ENCODE peak calls at places on chromosomes 12 and 14, in five cellular contexts. J, O, W, D and I are unnamed samples.

GRCh38 chr14:96781371-96781770 is 15.8 kb upstream of the VRK1 start:
- DNase-seq in J (no peak), O (no peak), W (no peak), D (no peak), I (no peak)

GRCh38 chr12:90250041-90250440 is 541.4 kb upstream of the ATP2B1 start:
- DNase-seq in J (no peak), O (peak), W (no peak), D (no peak), I (no peak)

GRCh38 chr12:59946635-59947034 is 350.8 kb downstream of the SLC16A7 start:
- DNase-seq in J (no peak), O (no peak), W (no peak), D (no peak), I (no peak)

GRCh38 chr12:43835264-43835655 is 621 bp upstream of the TMEM117 start:
- DNase-seq in J (no peak), O (peak), W (peak), D (no peak), I (no peak)

GRCh38 chr14:33717866-33718265 is 233.0 kb downstream of the EGLN3 start:
- DNase-seq in J (no peak), O (peak), W (no peak), D (no peak), I (no peak)

GRCh38 chr14:34713681-34714319 is 593 bp downstream of the CFL2 start:
- DNase-seq in J (no peak), O (peak), W (peak), D (peak), I (no peak)

GRCh38 chr12:111068281-111068680 is 147.9 kb upstream of the MYL2 start:
- DNase-seq in J (no peak), O (no peak), W (no peak), D (no peak), I (no peak)

GRCh38 chr12:66550626-66551025 is 128.2 kb downstream of the GRIP1 start:
- DNase-seq in J (no peak), O (peak), W (no peak), D (no peak), I (no peak)

GRCh38 chr14:29548948-29549370 is 378.7 kb downstream of the PRKD1 start:
- DNase-seq in J (no peak), O (peak), W (peak), D (no peak), I (no peak)

GRCh38 chr14:91883770-91884169 is 16.4 kb upstream of the TC2N start:
- DNase-seq in J (no peak), O (no peak), W (no peak), D (peak), I (no peak)

GRCh38 chr12:19710811-19711793 is 271.8 kb downstream of the AEBP2 start:
- DNase-seq in J (no peak), O (no peak), W (peak), D (peak), I (no peak)

GRCh38 chr14:24367506-24368214 is at the start of gene NFATC4:
- DNase-seq in J (no peak), O (peak), W (peak), D (peak), I (peak)

GRCh38 chr12:78917513-78917912 is 52.9 kb downstream of the SYT1 start:
- DNase-seq in J (no peak), O (no peak), W (no peak), D (no peak), I (no peak)

GRCh38 chr14:20499108-20499507 is 6.2 kb upstream of the RNASE10 start:
- DNase-seq in J (no peak), O (no peak), W (peak), D (no peak), I (no peak)

GRCh38 chr12:43288666-43289065 is 263.3 kb downstream of the ADAMTS20 start:
- DNase-seq in J (no peak), O (no peak), W (no peak), D (no peak), I (no peak)

GRCh38 chr14:35229495-35230089 is 62.6 kb upstream of the PSMA6 start:
- DNase-seq in J (no peak), O (peak), W (peak), D (no peak), I (no peak)